ENCODE peak calls at places on chromosomes 11 and 22, in four cellular contexts. One of them, this sample, is unnamed.

GRCh38 chr22:17964153-17964552 is 60.2 kb downstream of the MICAL3 start:
- DNase-seq in GM12865: no peak
- DNase-seq in Peyer's patch: no peak
- DNase-seq in mammary epithelial cell: no peak
- DNase-seq in this sample: no peak

GRCh38 chr11:75834728-75835127 is 19.7 kb downstream of the UVRAG start:
- DNase-seq in GM12865: no peak
- DNase-seq in Peyer's patch: no peak
- DNase-seq in mammary epithelial cell: no peak
- DNase-seq in this sample: no peak

GRCh38 chr11:118643995-118644345 is 35.5 kb downstream of the TREH start:
- DNase-seq in GM12865: no peak
- DNase-seq in Peyer's patch: no peak
- DNase-seq in mammary epithelial cell: no peak
- DNase-seq in this sample: no peak

GRCh38 chr11:36372101-36372767 is 76.1 kb downstream of the PRR5L start:
- DNase-seq in GM12865: no peak
- DNase-seq in Peyer's patch: no peak
- DNase-seq in mammary epithelial cell: no peak
- DNase-seq in this sample: no peak

GRCh38 chr11:17351171-17351509 is 460 bp upstream of the NCR3LG1 start:
- DNase-seq in GM12865: no peak
- DNase-seq in Peyer's patch: no peak
- DNase-seq in mammary epithelial cell: no peak
- DNase-seq in this sample: no peak

GRCh38 chr11:120121914-120122473 is 15.9 kb downstream of the TRIM29 start:
- DNase-seq in GM12865: no peak
- DNase-seq in Peyer's patch: no peak
- DNase-seq in mammary epithelial cell: peak
- DNase-seq in this sample: no peak

GRCh38 chr22:49826603-49827306 is 918 bp downstream of the BRD1 start:
- DNase-seq in GM12865: peak
- DNase-seq in Peyer's patch: peak
- DNase-seq in mammary epithelial cell: peak
- DNase-seq in this sample: no peak

GRCh38 chr11:72321381-72321996 is 77.5 kb upstream of the PHOX2A start:
- DNase-seq in GM12865: no peak
- DNase-seq in Peyer's patch: no peak
- DNase-seq in mammary epithelial cell: peak
- DNase-seq in this sample: no peak

GRCh38 chr22:23218867-23219251 is 38.5 kb downstream of the BCR start:
- DNase-seq in GM12865: peak
- DNase-seq in Peyer's patch: peak
- DNase-seq in mammary epithelial cell: no peak
- DNase-seq in this sample: no peak

GRCh38 chr11:76215946-76216345 is 9.6 kb upstream of the WNT11 start:
- DNase-seq in GM12865: no peak
- DNase-seq in Peyer's patch: no peak
- DNase-seq in mammary epithelial cell: peak
- DNase-seq in this sample: no peak

GRCh38 chr11:65225284-65226102 is 36.3 kb upstream of the POLA2 start:
- DNase-seq in GM12865: peak
- DNase-seq in Peyer's patch: peak
- DNase-seq in mammary epithelial cell: peak
- DNase-seq in this sample: peak
- TF ChIP-seq CTCF in GM12865: peak
- TF ChIP-seq CTCF in Peyer's patch: peak
- TF ChIP-seq CTCF in mammary epithelial cell: peak
- TF ChIP-seq CTCF in this sample: peak

GRCh38 chr22:16717699-16718558 is 107.3 kb downstream of the XKR3 start:
- DNase-seq in GM12865: no peak
- DNase-seq in Peyer's patch: no peak
- DNase-seq in mammary epithelial cell: no peak
- DNase-seq in this sample: no peak
- H3K4me3 ChIP-seq in GM12865: no peak
- H3K4me3 ChIP-seq in Peyer's patch: no peak
- H3K4me3 ChIP-seq in mammary epithelial cell: no peak
- H3K4me3 ChIP-seq in this sample: no peak

GRCh38 chr11:84390441-84391078 is 1104.4 kb upstream of the CCDC90B start:
- DNase-seq in GM12865: no peak
- DNase-seq in Peyer's patch: no peak
- DNase-seq in mammary epithelial cell: peak
- DNase-seq in this sample: no peak
- TF ChIP-seq CTCF in GM12865: no peak
- TF ChIP-seq CTCF in Peyer's patch: no peak
- TF ChIP-seq CTCF in mammary epithelial cell: no peak
- TF ChIP-seq CTCF in this sample: no peak

GRCh38 chr11:1571760-1572199 is 291 bp downstream of the DUSP8 start:
- DNase-seq in GM12865: no peak
- DNase-seq in Peyer's patch: no peak
- DNase-seq in mammary epithelial cell: no peak
- DNase-seq in this sample: no peak
- H3K4me3 ChIP-seq in GM12865: no peak
- H3K4me3 ChIP-seq in Peyer's patch: peak
- H3K4me3 ChIP-seq in mammary epithelial cell: peak
- H3K4me3 ChIP-seq in this sample: peak

GRCh38 chr22:41403532-41404318 is 22.0 kb downstream of the TEF start:
- DNase-seq in GM12865: peak
- DNase-seq in Peyer's patch: peak
- DNase-seq in mammary epithelial cell: peak
- DNase-seq in this sample: peak
- TF ChIP-seq CTCF in GM12865: peak
- TF ChIP-seq CTCF in Peyer's patch: peak
- TF ChIP-seq CTCF in mammary epithelial cell: peak
- TF ChIP-seq CTCF in this sample: peak

DNA sequence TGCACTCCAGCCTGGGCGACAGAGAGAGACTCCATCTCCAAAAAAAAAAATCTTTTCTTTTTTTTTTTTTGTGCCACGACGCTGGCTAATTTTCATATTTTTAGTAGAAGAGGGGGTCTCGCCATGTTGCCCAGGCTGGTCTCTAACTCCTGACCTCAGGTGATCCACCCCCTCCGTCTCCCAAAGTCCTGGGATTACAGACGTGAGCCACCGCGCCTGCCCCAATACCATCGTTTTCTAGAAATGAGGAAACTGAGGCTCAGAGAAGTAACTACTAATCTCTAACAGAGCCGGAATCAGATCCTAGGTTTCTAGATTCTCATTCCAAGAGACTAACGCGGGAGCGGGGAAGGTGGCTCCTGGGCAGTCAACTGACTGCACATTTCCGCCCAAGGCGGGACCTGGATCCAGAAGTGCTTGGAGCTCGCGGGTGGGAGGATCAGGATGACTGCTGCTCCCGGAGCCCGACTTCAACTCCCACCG is 13.6 kb downstream of the SSH3 start:
- DNase-seq in GM12865: no peak
- DNase-seq in Peyer's patch: no peak
- DNase-seq in mammary epithelial cell: peak
- DNase-seq in this sample: no peak
- H3K4me3 ChIP-seq in GM12865: peak
- H3K4me3 ChIP-seq in Peyer's patch: peak
- H3K4me3 ChIP-seq in mammary epithelial cell: peak
- H3K4me3 ChIP-seq in this sample: peak

DNA sequence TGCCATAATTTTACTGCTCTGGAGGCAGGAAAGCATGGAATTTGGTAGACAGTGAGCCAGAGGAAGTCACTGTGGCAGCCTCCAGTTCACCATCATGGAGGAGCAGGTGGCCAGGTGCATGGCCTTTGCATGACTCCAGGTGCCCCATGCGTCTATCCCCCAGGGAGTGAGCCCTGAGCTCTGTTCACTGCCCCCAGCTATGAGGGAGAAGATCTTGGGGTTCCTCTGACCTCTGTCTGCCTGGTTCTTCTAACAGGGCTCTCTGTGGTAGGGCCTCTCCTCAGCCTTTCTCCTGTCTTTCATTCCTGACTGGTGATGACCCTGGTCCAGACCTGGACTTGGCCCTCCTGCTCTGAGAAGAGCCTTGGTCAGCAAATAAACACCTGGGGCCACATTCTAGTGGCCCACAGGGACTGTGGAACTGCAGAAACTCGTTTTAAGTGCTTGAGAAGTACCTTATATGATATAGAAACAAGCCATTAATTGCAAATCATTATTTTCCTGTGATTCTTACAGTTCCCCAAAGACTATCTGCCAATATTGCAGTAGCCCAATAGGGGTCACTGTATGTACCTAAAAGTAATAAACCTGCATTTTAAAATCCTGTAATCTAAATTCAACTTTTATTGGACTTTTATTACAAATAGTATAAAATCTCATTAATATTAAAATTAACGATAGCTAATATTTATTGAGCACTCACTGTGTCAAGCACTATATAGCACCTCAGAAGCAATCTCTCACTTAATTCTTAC is 120.0 kb upstream of the SYT13 start:
- DNase-seq in GM12865: no peak
- DNase-seq in Peyer's patch: no peak
- DNase-seq in mammary epithelial cell: no peak
- DNase-seq in this sample: no peak
- TF ChIP-seq CTCF in GM12865: peak
- TF ChIP-seq CTCF in Peyer's patch: no peak
- TF ChIP-seq CTCF in mammary epithelial cell: peak
- TF ChIP-seq CTCF in this sample: no peak

GRCh38 chr11:47593492-47593933 is 698 bp downstream of the C1QTNF4 start:
- DNase-seq in GM12865: no peak
- DNase-seq in Peyer's patch: no peak
- DNase-seq in mammary epithelial cell: no peak
- DNase-seq in this sample: no peak
- H3K4me3 ChIP-seq in GM12865: no peak
- H3K4me3 ChIP-seq in Peyer's patch: no peak
- H3K4me3 ChIP-seq in mammary epithelial cell: no peak
- H3K4me3 ChIP-seq in this sample: peak